ENCODE peak calls at places on chromosomes 16 and 17, in six cellular contexts. H is NCI-H510A; B is astrocyte of the spinal cord; M is neuronal stem cell; E is stimulated activated naive CD8-positive, alpha-beta T cell treated with anti-CD3 and anti-CD28 coated beads, Interleukin-15, Interleukin-2, amounts not matched to agents 100 U/mL and 50 U/mL, for 24 hours; Y is stimulated activated CD8-positive, alpha-beta memory T cell treated with anti-CD3 and anti-CD28 coated beads, Interleukin-15, amount 100 ng/mL, for 4 hours. W is an unnamed sample.

GRCh38 chr16:69444873-69445517 is 20.6 kb downstream of the CYB5B start:
- DNase-seq in H (no peak), M (no peak), Y (no peak), B (peak; percentile 64), E (no peak), W (no peak)

GRCh38 chr17:39213852-39214251 is 11.9 kb downstream of the STAC2 start:
- DNase-seq in M (no peak), B (no peak), E (no peak), H (no peak), Y (no peak), W (no peak)

GRCh38 chr16:85916141-85916890 is 17.4 kb downstream of the IRF8 start:
- DNase-seq in M (no peak), B (no peak), E (no peak), H (no peak), Y (no peak), W (no peak)

GRCh38 chr17:77419095-77419494 is 278.3 kb downstream of the SEC14L1 start:
- DNase-seq in M (no peak), E (no peak), B (no peak), Y (no peak), H (no peak), W (no peak)

GRCh38 chr17:76726766-76727718 is at the start of gene METTL23:
- DNase-seq in B (peak; percentile 74), M (peak; percentile 53), Y (no peak), E (peak; percentile 87), H (peak; percentile 50), W (peak; percentile 78)

GRCh38 chr16:85415196-85415988 is 197.7 kb upstream of the GSE1 start:
- DNase-seq in M (no peak), E (no peak), Y (no peak), H (no peak), B (no peak), W (peak; percentile 73)

GRCh38 chr16:56257260-56257659 is 66.0 kb downstream of the GNAO1 start:
- DNase-seq in B (no peak), Y (no peak), E (no peak), M (no peak), H (no peak), W (no peak)

GRCh38 chr16:27210174-27210573 is 6.8 kb downstream of the KDM8 start:
- DNase-seq in M (no peak), B (no peak), E (no peak), Y (no peak), H (no peak), W (no peak)

GRCh38 chr17:31390748-31391495 is 553 bp upstream of the RAB11FIP4 start:
- DNase-seq in Y (no peak), M (no peak), E (no peak), B (no peak), H (no peak), W (no peak)

GRCh38 chr16:82045471-82046178 is 10.6 kb downstream of the HSD17B2 start:
- DNase-seq in Y (no peak), B (no peak), M (peak; percentile 56), H (no peak), E (no peak), W (peak; percentile 21)

GRCh38 chr17:15414502-15415348 is 52.7 kb downstream of the CDRT4 start:
- DNase-seq in M (no peak), E (no peak), B (no peak), H (peak; percentile 61), Y (no peak), W (peak; percentile 26)

GRCh38 chr17:67575325-67575724 is 142.4 kb upstream of the NOL11 start:
- DNase-seq in B (no peak), H (peak; percentile 80), Y (no peak), E (no peak), M (no peak), W (peak; percentile 33)

GRCh38 chr17:4786111-4786491 is at the start of gene VMO1:
- DNase-seq in Y (no peak), E (no peak), H (no peak), M (no peak), B (no peak), W (no peak)

GRCh38 chr16:67150058-67150832 is 553 bp downstream of the B3GNT9 start:
- DNase-seq in B (peak; percentile 59), Y (peak; percentile 47), H (peak; percentile 33), E (peak; percentile 60), M (no peak), W (peak; percentile 77)

W was measured in nephron progenitor cell.